ENCODE peak calls at places on chromosomes 1 and 21, in nine cellular contexts. O, I, H, M, B, A, X, K and S are unnamed samples.

GRCh38 chr1:23776198-23776597 is 2.0 kb upstream of the PITHD1 start:
- DNase-seq in I (no peak), B (no peak), M (no peak), H (no peak), A (no peak), O (no peak), K (no peak), X (no peak), S (no peak)

GRCh38 chr1:101064697-101065096 is 39.1 kb upstream of the DPH5 start:
- DNase-seq in X (no peak), M (no peak), I (no peak), A (no peak), B (no peak), K (no peak), O (no peak), H (no peak), S (no peak)

GRCh38 chr1:100613817-100614559 is 76.0 kb downstream of the GPR88 start:
- DNase-seq in K (no peak), B (no peak), I (no peak), M (no peak), O (no peak), A (no peak), H (no peak), X (no peak), S (no peak)

GRCh38 chr1:1092890-1093609 is 18.9 kb upstream of the RNF223 start:
- DNase-seq in O (no peak), A (no peak), I (no peak), M (no peak), X (no peak), B (no peak), K (no peak), H (no peak), S (no peak)

GRCh38 chr1:193457676-193458075 is 271.3 kb upstream of the B3GALT2 start:
- DNase-seq in H (no peak), O (no peak), K (no peak), A (no peak), M (no peak), I (no peak), X (no peak), B (no peak), S (no peak)

GRCh38 chr1:181062800-181063428 is 25.6 kb upstream of the IER5 start:
- DNase-seq in O (peak; percentile 69), A (no peak), H (no peak), I (no peak), B (no peak), M (no peak), K (no peak), X (no peak), S (no peak)

GRCh38 chr1:184791199-184791935 is 36.7 kb upstream of the EDEM3 start:
- DNase-seq in H (no peak), K (peak; percentile 17), X (no peak), M (no peak), O (no peak), B (no peak), I (no peak), A (no peak), S (no peak)

GRCh38 chr1:226063362-226064167 is 1.0 kb downstream of the H3-3A start:
- DNase-seq in B (peak; percentile 43), I (peak; percentile 58), H (peak; percentile 71), X (peak; percentile 75), K (peak; percentile 67), M (peak; percentile 37), A (peak; percentile 62), O (peak; percentile 72), S (peak; percentile 47)

GRCh38 chr1:232306269-232306911 is 323.5 kb downstream of the SIPA1L2 start:
- DNase-seq in I (peak; percentile 26), X (peak; percentile 81), K (peak; percentile 77), B (peak; percentile 42), M (peak; percentile 58), A (no peak), H (peak; percentile 80), O (no peak), S (peak; percentile 31)

GRCh38 chr1:25443030-25443699 is 12.5 kb downstream of the MACO1 start:
- DNase-seq in B (no peak), M (no peak), H (no peak), A (no peak), K (no peak), O (no peak), I (no peak), X (no peak), S (no peak)

GRCh38 chr1:2314803-2315710 is 76.3 kb downstream of the MORN1 start:
- DNase-seq in O (peak; percentile 83), X (peak; percentile 88), H (peak; percentile 91), B (peak; percentile 75), M (no peak), A (no peak), K (peak; percentile 29), I (no peak), S (peak; percentile 81)

GRCh38 chr1:7281821-7282220 is 489.3 kb upstream of the VAMP3 start:
- DNase-seq in H (no peak), K (no peak), B (no peak), A (no peak), I (no peak), O (no peak), X (no peak), M (peak; percentile 24), S (no peak)

GRCh38 chr1:235999259-235999925 is 65.5 kb downstream of the NID1 start:
- DNase-seq in I (no peak), O (peak; percentile 71), A (no peak), X (no peak), M (no peak), K (peak; percentile 95), H (no peak), B (no peak), S (no peak)

GRCh38 chr1:13487143-13487868 is 26.5 kb downstream of the LRRC38 start:
- DNase-seq in B (peak; percentile 60), K (no peak), A (peak; percentile 61), I (no peak), M (no peak), X (no peak), O (no peak), H (peak; percentile 87), S (no peak)

GRCh38 chr1:232335261-232335660 is 294.7 kb downstream of the SIPA1L2 start:
- DNase-seq in A (no peak), B (no peak), X (no peak), O (no peak), M (no peak), H (no peak), K (no peak), I (no peak), S (no peak)

GRCh38 chr1:24855474-24855873 is 74.6 kb downstream of the RUNX3 start:
- DNase-seq in I (no peak), M (no peak), B (no peak), K (no peak), H (no peak), X (no peak), A (no peak), O (no peak), S (no peak)

DNA sequence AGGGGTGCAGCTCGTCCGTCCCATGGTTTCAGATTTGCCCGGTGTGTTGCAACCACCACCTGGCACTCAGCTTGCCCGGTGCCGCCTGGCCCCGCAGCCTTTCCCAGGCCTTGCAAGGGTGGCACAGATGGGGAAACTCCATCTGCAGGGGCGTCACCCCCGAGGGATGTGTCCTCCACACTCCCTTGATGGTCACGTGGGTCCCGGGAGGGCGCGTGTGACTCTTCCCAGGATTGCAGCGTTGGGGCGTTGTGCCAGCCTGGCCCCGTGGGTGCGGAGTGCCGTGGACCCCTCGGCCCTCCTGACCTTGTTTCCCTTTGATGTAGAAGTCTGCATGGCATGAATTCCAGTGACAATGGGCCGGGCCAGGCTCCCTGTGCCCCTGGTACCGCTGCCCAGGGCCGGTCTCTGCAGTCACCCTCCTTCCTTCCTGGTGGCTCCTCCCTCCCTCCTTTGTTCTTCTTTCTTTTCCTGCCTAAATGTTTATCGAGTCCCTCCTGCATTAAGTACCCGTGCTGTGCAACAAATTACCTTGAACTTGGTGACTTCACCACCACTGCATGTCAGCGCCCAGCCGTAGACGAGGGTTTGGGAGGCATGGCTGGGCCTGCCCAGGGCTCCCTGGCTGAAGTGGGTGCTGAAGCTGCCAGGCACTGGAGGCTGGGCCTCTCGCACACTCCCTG is 22.9 kb downstream of the RRP1 start:
- DNase-seq in B (no peak), O (no peak), I (no peak), M (peak; percentile 60), K (peak; percentile 26), X (no peak), A (no peak), H (peak; percentile 76), S (no peak)
- H3K4me1 ChIP-seq in B (peaks cover 14% of the 10 kb centered on the region), O (peaks cover 9% of the 10 kb centered on the region), I (no peaks in the 10 kb centered on the region), M (no peaks in the 10 kb centered on the region), K (peaks cover 19% of the 10 kb centered on the region), X (peaks cover 10% of the 10 kb centered on the region), A (no peaks in the 10 kb centered on the region), H (no peaks in the 10 kb centered on the region), S (peaks cover 2% of the 10 kb centered on the region)

DNA sequence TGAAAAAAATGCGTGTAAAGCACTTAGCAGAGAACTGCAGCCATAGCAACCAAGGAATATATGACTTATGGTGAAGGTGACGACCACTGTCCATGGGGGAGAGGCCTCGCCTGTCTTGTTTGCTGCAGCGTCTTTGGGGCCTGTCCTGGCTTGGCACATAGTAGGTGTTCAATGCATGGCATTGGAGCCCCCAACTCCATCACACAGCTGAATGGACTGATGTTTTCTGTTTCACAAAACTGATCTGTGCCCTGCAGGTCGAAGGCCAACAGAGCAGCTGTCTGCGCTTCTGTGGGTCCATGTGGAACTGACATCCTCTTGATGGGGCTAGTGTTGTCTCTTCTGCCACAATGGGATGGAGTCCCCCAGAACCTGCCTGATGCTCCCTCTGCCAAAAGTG is 296.0 kb downstream of the PTPRU start:
- DNase-seq in O (peak; percentile 13), I (no peak), M (peak; percentile 18), H (no peak), B (no peak), A (no peak), X (peak; percentile 32), K (no peak), S (no peak)
- H3K4me1 ChIP-seq in O (no peaks in the 10 kb centered on the region), I (no peaks in the 10 kb centered on the region), M (no peaks in the 10 kb centered on the region), H (no peaks in the 10 kb centered on the region), B (no peaks in the 10 kb centered on the region), A (no peaks in the 10 kb centered on the region), X (no peaks in the 10 kb centered on the region), K (no peaks in the 10 kb centered on the region), S (no peaks in the 10 kb centered on the region)

DNA sequence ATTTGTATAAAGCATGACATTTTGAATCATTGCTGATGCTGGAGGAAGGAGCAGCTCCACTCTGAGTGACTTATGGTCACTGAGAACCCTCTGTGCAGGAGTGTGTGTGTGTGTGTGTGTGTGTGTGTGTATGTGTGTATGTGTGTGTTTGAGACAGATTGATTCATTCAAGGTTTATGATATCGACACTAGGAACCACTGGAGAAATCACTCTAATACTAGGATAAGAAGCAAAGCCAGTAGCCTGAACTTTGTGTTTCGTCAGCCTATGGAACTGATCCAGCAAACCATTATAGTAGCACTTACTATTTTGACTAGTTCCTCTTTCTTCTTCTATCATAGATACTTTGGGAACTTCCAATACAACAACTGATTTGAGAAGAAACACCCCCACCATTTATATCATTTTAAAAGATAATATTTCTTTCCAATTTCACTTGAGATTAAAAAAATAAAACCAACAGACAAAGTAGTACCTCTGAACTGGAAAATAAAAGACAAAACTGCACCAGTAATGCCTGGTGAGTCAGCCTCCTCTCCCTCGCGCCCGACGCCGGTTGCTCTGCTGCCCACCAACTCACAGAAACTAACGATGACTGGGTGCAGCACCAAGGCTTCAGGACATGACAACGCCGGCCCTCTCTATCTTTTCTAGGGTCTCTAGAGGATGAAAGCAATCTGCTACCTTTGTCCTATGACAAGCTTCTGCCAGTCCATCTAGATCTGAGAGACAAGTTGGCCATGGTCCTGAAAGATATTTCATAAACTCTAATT is 20.9 kb downstream of the SLAMF1 start:
- DNase-seq in H (no peak), X (no peak), K (no peak), M (no peak), A (no peak), B (no peak), I (no peak), O (no peak), S (no peak)
- H3K4me1 ChIP-seq in H (no peaks in the 10 kb centered on the region), X (no peaks in the 10 kb centered on the region), K (no peaks in the 10 kb centered on the region), M (no peaks in the 10 kb centered on the region), A (no peaks in the 10 kb centered on the region), B (peaks cover 13% of the 10 kb centered on the region), I (no peaks in the 10 kb centered on the region), O (peaks cover 71% of the 10 kb centered on the region), S (peaks cover 18% of the 10 kb centered on the region)

GRCh38 chr1:183247484-183247883 is 61.4 kb downstream of the LAMC2 start:
- DNase-seq in B (no peak), M (no peak), O (no peak), A (no peak), I (no peak), K (no peak), X (no peak), H (no peak), S (no peak)
- H3K4me1 ChIP-seq in B (peaks cover 32% of the 10 kb centered on the region), M (peaks cover 5% of the 10 kb centered on the region), O (no peaks in the 10 kb centered on the region), A (no peaks in the 10 kb centered on the region), I (no peaks in the 10 kb centered on the region), K (peaks cover 6% of the 10 kb centered on the region), X (no peaks in the 10 kb centered on the region), H (peaks cover 7% of the 10 kb centered on the region), S (no peaks in the 10 kb centered on the region)